ENCODE peak calls at places on chromosomes 2 and 18, in seven cellular contexts. C is cardiac fibroblast, O is IMR-90, Q is PC-9, F is H1, X is NB4, B is HepG2. R is an unnamed sample.

GRCh38 chr18:62485684-62486083 is 37.1 kb upstream of the ZCCHC2 start:
- DNase-seq in F (no peak), Q (peak; percentile 98), C (peak; percentile 90), B (peak; percentile 40), X (peak; percentile 85), O (peak; percentile 76), R (peak; percentile 15)

GRCh38 chr2:216676630-216677029 is 18.7 kb downstream of the IGFBP5 start:
- DNase-seq in O (no peak), Q (no peak), F (no peak), B (no peak), X (no peak), C (no peak), R (no peak)

GRCh38 chr2:159094173-159094737 is 125.8 kb downstream of the TANC1 start:
- DNase-seq in X (no peak), Q (no peak), C (peak; percentile 73), B (no peak), F (no peak), O (peak; percentile 68), R (no peak)

GRCh38 chr2:160055726-160056108 is 6.7 kb downstream of the PLA2R1 start:
- DNase-seq in F (no peak), Q (no peak), B (no peak), C (no peak), X (no peak), O (no peak), R (no peak)

GRCh38 chr18:57052759-57053158 is 94.1 kb upstream of the BOD1L2 start:
- DNase-seq in O (no peak), C (no peak), B (no peak), F (no peak), X (no peak), Q (no peak), R (no peak)

GRCh38 chr2:100757621-100758394 is 62.1 kb upstream of the NPAS2 start:
- DNase-seq in C (peak; percentile 93), O (peak; percentile 98), X (no peak), Q (peak; percentile 72), B (peak; percentile 66), F (no peak), R (peak; percentile 33)

GRCh38 chr2:33317369-33318015 is 159.0 kb upstream of the RASGRP3 start:
- DNase-seq in O (no peak), C (no peak), Q (no peak), B (no peak), X (no peak), F (no peak), R (peak; percentile 10)

GRCh38 chr2:3486047-3487027 is 33.0 kb downstream of the ADI1 start:
- DNase-seq in C (no peak), Q (no peak), X (no peak), F (no peak), O (no peak), B (no peak), R (no peak)

GRCh38 chr2:225598922-225599321 is 199.4 kb downstream of the NYAP2 start:
- DNase-seq in O (no peak), C (peak; percentile 63), X (peak; percentile 56), F (no peak), B (no peak), Q (no peak), R (peak; percentile 42)

GRCh38 chr2:45860136-45861106 is 208.9 kb downstream of the PRKCE start:
- DNase-seq in C (peak; percentile 40), X (peak; percentile 62), O (peak; percentile 38), Q (no peak), B (peak; percentile 16), F (no peak), R (peak; percentile 12)

GRCh38 chr2:232523682-232524597 is 2.0 kb upstream of the CHRND start:
- DNase-seq in C (peak; percentile 37), Q (no peak), O (peak; percentile 5), F (peak; percentile 67), X (peak; percentile 90), B (peak; percentile 65), R (peak; percentile 60)

GRCh38 chr18:904135-905090 is at the start of gene ADCYAP1:
- DNase-seq in Q (no peak), O (no peak), C (peak; percentile 10), X (no peak), F (no peak), B (no peak), R (no peak)

GRCh38 chr2:161273038-161273760 is 35.0 kb upstream of the PSMD14 start:
- DNase-seq in Q (peak; percentile 41), B (peak; percentile 64), O (peak; percentile 72), X (peak; percentile 76), C (peak; percentile 85), F (no peak), R (peak; percentile 75)

GRCh38 chr18:48868468-48869466 is 82.0 kb downstream of the SMAD7 start:
- DNase-seq in Q (no peak), O (peak; percentile 34), B (peak; percentile 69), F (no peak), C (no peak), X (peak; percentile 63), R (no peak)

DNA sequence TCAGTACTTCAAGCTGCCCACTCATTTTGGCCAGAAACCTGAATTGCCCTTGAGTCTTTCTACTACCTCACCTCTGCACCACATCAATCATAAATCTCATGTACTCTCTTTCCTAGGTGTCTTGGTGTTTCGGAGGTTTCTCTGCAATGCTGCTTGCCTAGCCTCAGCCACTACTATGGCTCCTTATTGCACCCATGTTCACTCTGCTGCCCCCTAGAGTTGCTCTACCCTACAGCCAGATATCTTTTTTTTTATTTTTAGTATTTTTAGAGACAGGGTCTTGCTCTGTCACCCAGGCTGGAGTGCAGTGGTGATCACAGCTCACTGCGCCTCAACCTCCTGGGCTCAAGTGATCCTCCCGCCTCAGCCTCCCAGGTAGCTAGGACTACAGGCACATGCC is 413.0 kb downstream of the PTPRM start:
- DNase-seq in B (peak; percentile 5), Q (no peak), O (no peak), X (peak; percentile 38), F (no peak), C (no peak), R (no peak)
- TF ChIP-seq CTCF in B (no peak), Q (peak; percentile 28), O (no peak), X (peak; percentile 34), F (peak; percentile 22), C (peak; percentile 7), R (no peak)

DNA sequence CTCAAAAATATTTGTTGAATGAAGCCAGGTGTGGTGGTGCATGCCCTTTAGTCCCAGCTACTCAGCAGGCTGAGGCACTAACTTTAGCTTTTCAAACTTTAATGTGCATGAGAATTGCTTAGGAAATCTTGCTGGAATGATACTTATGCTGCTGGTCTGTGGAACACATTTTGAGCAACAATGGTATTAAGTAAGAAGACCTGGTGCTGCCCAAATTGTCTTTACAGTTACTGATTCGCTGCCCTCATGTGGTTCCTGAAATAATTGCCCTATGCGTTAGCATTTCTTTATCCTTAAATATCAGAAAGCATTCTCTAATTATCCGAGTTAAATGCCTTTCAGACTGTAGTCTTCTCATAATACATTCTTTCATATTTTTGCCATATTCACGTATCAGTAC is 76.0 kb upstream of the SESTD1 start:
- DNase-seq in B (peak; percentile 54), Q (no peak), C (peak; percentile 77), F (no peak), O (peak; percentile 28), X (peak; percentile 26), R (peak; percentile 55)
- TF ChIP-seq CTCF in B (peak; percentile 72), Q (peak; percentile 72), C (peak; percentile 46), F (no peak), O (peak; percentile 41), X (no peak), R (peak; percentile 57)

GRCh38 chr2:240967681-240968621 is 30.5 kb upstream of the SNED1 start:
- DNase-seq in B (no peak), X (no peak), C (no peak), Q (no peak), O (no peak), F (no peak), R (no peak)

GRCh38 chr2:240966906-240967680 is 31.3 kb upstream of the SNED1 start:
- DNase-seq in F (no peak), C (no peak), B (peak; percentile 27), X (no peak), O (no peak), Q (no peak), R (no peak)

GRCh38 chr2:240970816-240971215 is 27.6 kb upstream of the SNED1 start:
- DNase-seq in X (no peak), C (no peak), O (no peak), F (no peak), B (no peak), Q (no peak), R (no peak)

GRCh38 chr2:240970104-240970503 is 28.3 kb upstream of the SNED1 start:
- DNase-seq in X (no peak), O (no peak), Q (no peak), F (no peak), B (no peak), C (no peak), R (no peak)

DNA sequence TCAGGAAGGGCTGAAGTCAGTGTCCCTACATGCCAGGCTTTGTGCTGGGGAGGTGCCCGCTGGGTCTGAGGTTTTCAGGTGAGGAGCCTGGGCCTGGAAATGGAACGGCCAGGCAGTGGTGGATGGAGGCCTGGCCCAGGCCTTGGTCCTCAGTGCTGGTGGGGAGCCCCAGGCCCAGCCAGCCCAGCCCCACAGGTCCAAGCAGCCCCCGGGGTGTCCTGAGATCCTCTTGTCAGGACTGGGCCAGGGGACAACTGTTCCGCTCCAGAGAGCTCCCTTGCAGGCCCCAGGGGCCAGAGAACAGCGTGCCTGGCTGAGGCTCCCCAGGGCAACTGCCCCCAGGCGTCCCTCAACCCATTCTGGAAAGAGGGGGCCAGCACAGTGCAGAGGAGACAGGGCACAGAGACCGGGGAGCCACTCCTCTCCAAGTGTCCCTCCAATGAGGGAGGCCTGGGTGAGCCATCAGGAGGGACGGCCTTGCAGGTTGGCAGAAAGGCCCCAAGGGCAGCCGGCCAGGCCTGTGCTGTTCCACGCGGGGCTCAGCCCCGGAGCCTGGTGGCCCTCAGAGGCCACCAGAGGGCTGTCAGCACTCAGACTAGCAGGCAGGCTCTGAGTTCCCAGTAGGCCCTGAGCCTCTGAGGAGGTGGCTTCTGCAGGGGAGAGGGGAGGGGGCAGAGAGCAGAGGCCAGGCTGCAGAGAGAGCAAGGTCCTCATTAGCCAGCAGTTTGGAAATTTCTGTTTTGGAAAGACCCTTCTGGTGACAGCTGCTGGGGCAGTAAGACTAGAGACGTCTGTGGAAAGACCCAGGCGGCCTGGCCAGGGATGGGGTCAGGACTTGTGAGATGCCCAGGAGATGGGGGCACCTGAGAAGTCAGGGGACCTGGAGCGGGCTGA is 29.4 kb upstream of the SNED1 start:
- DNase-seq in C (no peak), X (no peak), B (peak; percentile 71), O (no peak), Q (no peak), F (no peak), R (no peak)
- TF ChIP-seq CTCF in C (no peak), X (peak; percentile 4), B (peak; percentile 88), O (no peak), Q (no peak), F (no peak), R (no peak)

DNA sequence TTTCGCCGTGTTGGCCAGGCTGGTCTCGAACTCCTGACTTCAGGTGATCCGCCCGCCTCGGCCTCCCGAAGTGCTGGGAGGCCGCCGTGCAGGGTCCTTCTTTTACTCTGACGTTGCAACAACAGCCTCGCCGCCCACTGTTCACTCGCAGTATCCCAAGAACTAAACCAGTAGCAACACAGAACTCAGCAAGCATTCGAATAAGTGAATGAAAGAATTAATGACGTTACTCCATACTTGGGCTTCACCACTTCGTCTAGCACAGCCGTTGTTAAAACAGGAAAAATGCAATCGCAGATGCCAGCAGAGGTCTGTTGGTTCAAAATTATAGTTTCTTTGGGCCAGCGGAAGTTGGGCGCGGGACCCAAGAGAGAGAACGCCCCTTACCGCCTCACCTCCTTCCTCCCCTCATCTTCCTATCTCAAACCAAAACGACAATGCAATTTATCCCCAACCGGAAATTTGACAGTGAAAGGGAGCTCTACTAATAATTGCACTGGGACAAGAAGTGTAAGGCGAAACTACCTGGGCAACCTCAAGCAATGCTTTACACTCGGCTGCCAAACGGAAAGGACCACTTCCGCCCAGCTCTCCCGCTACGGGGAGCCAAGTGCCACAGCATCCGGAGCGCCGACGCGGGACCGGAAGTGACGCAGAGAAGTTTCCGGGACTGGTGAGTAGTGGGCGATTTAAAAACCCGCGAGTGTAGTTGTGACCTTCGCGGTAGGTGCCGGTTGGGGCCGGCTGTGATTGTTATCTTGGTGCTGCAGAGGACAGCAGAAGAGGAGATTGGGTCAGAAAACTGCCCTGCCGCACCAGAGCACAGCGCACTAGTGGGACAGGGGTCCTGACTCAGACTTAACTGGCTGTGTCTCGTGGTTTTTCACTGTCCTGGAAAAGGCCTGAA is at the start of the genes NIF3L1 and PPIL3:
- DNase-seq in F (peak; percentile 92), Q (peak; percentile 97), B (peak; percentile 99), O (peak; percentile 98), C (peak; percentile 99), X (peak; percentile 100), R (peak; percentile 100)
- TF ChIP-seq CTCF in F (no peak), Q (no peak), B (no peak), O (no peak), C (no peak), X (peak; percentile 1), R (no peak)